ENCODE peak calls at places on chromosome 4, in six cellular contexts. D is stimulated activated CD4-positive, alpha-beta T cell treated with anti-CD3 and anti-CD28 coated beads, Interleukin-1b, Interleukin-23, amount 100 ng/mL, for 4 hours; B is ELR; W is GM03348; O is T-helper 22 cell; H is HFFc6. K is an unnamed sample.

GRCh38 chr4:10578027-10578426 is 106.5 kb downstream of the CLNK start:
- DNase-seq in H (no peak), B (no peak), D (no peak), W (no peak), O (no peak), K (no peak)

GRCh38 chr4:138909605-138910004 is 106.0 kb upstream of the NOCT start:
- DNase-seq in O (no peak), D (no peak), B (no peak), H (no peak), W (no peak), K (no peak)

GRCh38 chr4:128107766-128108165 is 46.7 kb downstream of the LARP1B start:
- DNase-seq in B (peak), O (no peak), W (no peak), H (no peak), D (no peak), K (peak)

GRCh38 chr4:184515606-184516005 is 41.3 kb upstream of the IRF2 start:
- DNase-seq in H (no peak), D (no peak), B (no peak), W (no peak), O (no peak), K (no peak)

GRCh38 chr4:110854021-110854678 is 231.3 kb upstream of the PITX2 start:
- DNase-seq in O (no peak), B (peak), W (peak), H (peak), D (no peak), K (peak)

GRCh38 chr4:5930456-5930855 is 37.6 kb upstream of the CRMP1 start:
- DNase-seq in O (no peak), H (no peak), B (no peak), D (no peak), W (no peak), K (no peak)

GRCh38 chr4:7224001-7224400 is 31.7 kb downstream of the SORCS2 start:
- DNase-seq in H (no peak), W (no peak), D (no peak), B (no peak), O (no peak), K (no peak)

GRCh38 chr4:118967393-118967792 is 78.7 kb downstream of the SYNPO2 start:
- DNase-seq in B (peak), D (no peak), O (no peak), H (peak), W (peak), K (no peak)

GRCh38 chr4:7539659-7540058 is 104.9 kb upstream of the PSAPL1 start:
- DNase-seq in D (no peak), W (peak), O (peak), H (no peak), B (peak), K (peak)

GRCh38 chr4:2441393-2442174 is 22.8 kb downstream of the CFAP99 start:
- DNase-seq in H (peak), D (peak), W (peak), O (peak), B (peak), K (peak)

GRCh38 chr4:83323136-83323535 is 11.5 kb downstream of the HPSE start:
- DNase-seq in W (no peak), B (no peak), H (no peak), D (no peak), O (no peak), K (no peak)

GRCh38 chr4:16466581-16466980 is 240.3 kb upstream of the TAPT1 start:
- DNase-seq in D (no peak), B (no peak), H (no peak), W (no peak), O (no peak), K (no peak)

GRCh38 chr4:128635141-128635911 is 174.2 kb upstream of the JADE1 start:
- DNase-seq in O (no peak), D (no peak), W (no peak), H (no peak), B (no peak), K (no peak)

GRCh38 chr4:154024097-154024496 is 235.2 kb upstream of the SFRP2 start:
- DNase-seq in D (no peak), B (no peak), W (no peak), O (no peak), H (no peak), K (no peak)

GRCh38 chr4:47926667-47927258 is 12.4 kb upstream of the NFXL1 start:
- DNase-seq in H (peak), B (peak), O (peak), W (peak), D (peak), K (peak)

GRCh38 chr4:4217123-4217522 is 9.6 kb downstream of the OTOP1 start:
- DNase-seq in W (no peak), O (no peak), B (peak), D (no peak), H (peak), K (no peak)